ENCODE peak calls at places on chromosomes 7 and 10, in six cellular contexts. H is GM12878, C is K562, J is HepG2, L is GM12892, Y is H1. R is an unnamed sample.
A peak's percentile ranks its signal among the peaks of the same experiment; 100 is the strongest.

GRCh38 chr10:33132626-33133025 is 174.6 kb upstream of the ITGB1 start:
- DNase-seq in L (no peak), Y (no peak), C (no peak), J (no peak), H (no peak), R (no peak)

GRCh38 chr10:131155218-131155902 is 156.2 kb downstream of the TCERG1L start:
- DNase-seq in H (no peak), J (no peak), Y (no peak), C (no peak), L (no peak), R (no peak)

GRCh38 chr10:77564781-77565589 is 72.6 kb downstream of the KCNMA1 start:
- DNase-seq in C (no peak), J (no peak), H (no peak), L (no peak), Y (peak; percentile 77), R (no peak)

GRCh38 chr7:112453505-112454171 is 3.4 kb downstream of the IFRD1 start:
- DNase-seq in L (no peak), C (no peak), Y (no peak), J (no peak), H (no peak), R (no peak)

GRCh38 chr10:10891437-10891836 is 126.2 kb upstream of the CELF2 start:
- DNase-seq in Y (no peak), H (no peak), J (no peak), C (no peak), L (no peak), R (no peak)

GRCh38 chr7:25846722-25847121 is 305.3 kb upstream of the NFE2L3 start:
- DNase-seq in Y (no peak), C (no peak), J (no peak), L (no peak), H (no peak), R (no peak)

GRCh38 chr7:111958889-111959288 is 247.3 kb downstream of the DOCK4 start:
- DNase-seq in H (no peak), J (no peak), Y (no peak), C (no peak), L (no peak), R (no peak)

GRCh38 chr7:87398441-87398840 is 53.0 kb downstream of the CROT start:
- DNase-seq in H (no peak), Y (no peak), C (no peak), J (no peak), L (no peak), R (no peak)

GRCh38 chr7:122199171-122199570 is 55.1 kb upstream of the AASS start:
- DNase-seq in C (no peak), H (no peak), J (no peak), L (no peak), Y (no peak), R (no peak)

GRCh38 chr7:74579800-74580685 is 77.5 kb upstream of the GTF2I start:
- DNase-seq in Y (no peak), H (no peak), C (no peak), L (no peak), J (peak; percentile 94), R (no peak)

GRCh38 chr10:133335238-133336122 is 1.2 kb downstream of the CALY start:
- DNase-seq in J (no peak), C (peak; percentile 64), Y (peak; percentile 83), L (no peak), H (no peak), R (peak; percentile 77)

GRCh38 chr10:121002586-121003205 is 151.5 kb downstream of the WDR11 start:
- DNase-seq in Y (no peak), L (no peak), J (no peak), H (no peak), C (no peak), R (no peak)

GRCh38 chr10:44154956-44155355 is 229.9 kb downstream of the CXCL12 start:
- DNase-seq in C (no peak), Y (no peak), L (no peak), H (no peak), J (no peak), R (no peak)

GRCh38 chr7:2470204-2471021 is 5.8 kb downstream of the GRIFIN start:
- DNase-seq in C (no peak), L (no peak), J (no peak), Y (no peak), H (no peak), R (peak; percentile 22)

GRCh38 chr10:69801434-69802315 is at the start of gene COL13A1:
- DNase-seq in J (no peak), H (no peak), Y (peak; percentile 89), L (no peak), C (peak; percentile 29), R (peak; percentile 28)

GRCh38 chr10:120480065-120480600 is 23.1 kb downstream of the PLPP4 start:
- DNase-seq in L (no peak), Y (peak; percentile 17), C (no peak), H (no peak), J (no peak), R (no peak)

GRCh38 chr10:118041316-118041715 is 5.4 kb downstream of the RAB11FIP2 start:
- DNase-seq in Y (no peak), L (no peak), C (no peak), J (no peak), H (no peak), R (no peak)

GRCh38 chr7:44163591-44163990 is 22.5 kb upstream of the MYL7 start:
- DNase-seq in Y (no peak), L (no peak), H (no peak), J (no peak), C (no peak), R (no peak)

GRCh38 chr10:90884414-90884813 is 12.6 kb downstream of the RPP30 start:
- DNase-seq in L (no peak), J (no peak), C (no peak), Y (no peak), H (no peak), R (no peak)

GRCh38 chr10:88477343-88478085 is 105.6 kb downstream of the RNLS start:
- DNase-seq in C (no peak), Y (no peak), J (no peak), H (no peak), L (no peak), R (no peak)

GRCh38 chr10:100377830-100378229 is 30.8 kb downstream of the SCD start:
- DNase-seq in L (no peak), J (no peak), H (peak; percentile 45), Y (no peak), C (no peak), R (no peak)

GRCh38 chr10:26494018-26494417 is 55.9 kb downstream of the APBB1IP start:
- DNase-seq in J (no peak), C (no peak), H (no peak), L (no peak), Y (no peak), R (no peak)

GRCh38 chr10:43407148-43407575 is 1.8 kb downstream of the HNRNPF start:
- DNase-seq in L (peak; percentile 31), H (no peak), C (peak; percentile 77), J (no peak), Y (no peak), R (no peak)

GRCh38 chr7:18399624-18400235 is 95.8 kb upstream of the HDAC9 start:
- DNase-seq in Y (no peak), L (no peak), C (no peak), H (no peak), J (no peak), R (no peak)

GRCh38 chr10:114332301-114332797 is 72.0 kb downstream of the AFAP1L2 start:
- DNase-seq in J (no peak), H (no peak), L (no peak), C (no peak), Y (no peak), R (no peak)

GRCh38 chr10:99365761-99366160 is 36.6 kb downstream of the CNNM1 start:
- DNase-seq in H (no peak), C (no peak), Y (no peak), J (no peak), L (no peak), R (no peak)

DNA sequence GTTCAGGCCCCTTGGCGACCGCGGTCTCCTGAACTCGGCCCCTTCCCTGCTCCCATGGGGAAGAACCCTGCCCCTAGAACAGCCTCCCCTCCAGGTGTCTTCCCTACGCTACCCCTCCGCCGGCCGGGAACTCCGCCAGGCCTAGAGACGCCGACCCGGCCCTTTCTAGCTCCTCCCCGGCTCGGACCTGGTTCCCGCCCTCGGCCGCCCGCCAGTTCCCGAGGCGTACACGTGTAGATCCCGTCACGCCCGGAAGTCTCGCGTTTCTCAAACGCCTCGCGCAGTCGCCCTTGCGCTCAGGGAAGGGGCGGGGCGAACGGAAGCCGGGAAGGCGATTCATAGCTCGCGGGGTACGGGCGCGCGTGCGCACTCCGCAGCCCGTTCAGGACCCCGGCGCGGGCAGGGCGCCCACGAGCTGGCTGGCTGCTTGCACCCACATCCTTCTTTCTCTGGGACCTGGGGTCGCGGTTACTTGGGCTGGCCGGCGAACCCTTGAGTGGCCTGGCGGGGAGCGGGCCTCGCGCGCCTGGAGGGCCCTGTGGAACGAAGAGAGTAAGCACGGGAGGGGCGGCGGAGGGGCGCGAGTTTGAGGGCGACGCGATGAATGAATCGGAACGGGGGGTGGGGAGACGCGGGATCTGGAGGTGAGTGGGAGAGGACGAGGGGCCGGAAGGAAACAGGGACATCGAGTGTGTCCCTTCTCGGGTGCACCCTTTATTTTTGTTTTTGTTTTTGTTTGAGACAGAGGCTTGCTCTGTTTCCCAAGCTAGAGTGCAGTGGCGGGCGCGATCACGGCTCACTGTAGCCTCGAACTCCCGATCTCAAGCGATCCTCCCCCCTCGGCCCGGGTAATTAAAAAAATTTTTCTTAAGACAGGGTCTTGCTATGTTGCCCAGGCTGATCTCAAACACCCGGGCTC is at the start of gene POP7:
- DNase-seq in C (peak; percentile 97), L (peak; percentile 97), H (peak; percentile 90), Y (peak; percentile 99), J (peak; percentile 94), R (peak; percentile 97)
- TF ChIP-seq POLR2A in C (peak; percentile 96), L (peak; percentile 89), H (peak; percentile 89), Y (peak; percentile 79), J (peak; percentile 89), R (peak; percentile 73)

DNA sequence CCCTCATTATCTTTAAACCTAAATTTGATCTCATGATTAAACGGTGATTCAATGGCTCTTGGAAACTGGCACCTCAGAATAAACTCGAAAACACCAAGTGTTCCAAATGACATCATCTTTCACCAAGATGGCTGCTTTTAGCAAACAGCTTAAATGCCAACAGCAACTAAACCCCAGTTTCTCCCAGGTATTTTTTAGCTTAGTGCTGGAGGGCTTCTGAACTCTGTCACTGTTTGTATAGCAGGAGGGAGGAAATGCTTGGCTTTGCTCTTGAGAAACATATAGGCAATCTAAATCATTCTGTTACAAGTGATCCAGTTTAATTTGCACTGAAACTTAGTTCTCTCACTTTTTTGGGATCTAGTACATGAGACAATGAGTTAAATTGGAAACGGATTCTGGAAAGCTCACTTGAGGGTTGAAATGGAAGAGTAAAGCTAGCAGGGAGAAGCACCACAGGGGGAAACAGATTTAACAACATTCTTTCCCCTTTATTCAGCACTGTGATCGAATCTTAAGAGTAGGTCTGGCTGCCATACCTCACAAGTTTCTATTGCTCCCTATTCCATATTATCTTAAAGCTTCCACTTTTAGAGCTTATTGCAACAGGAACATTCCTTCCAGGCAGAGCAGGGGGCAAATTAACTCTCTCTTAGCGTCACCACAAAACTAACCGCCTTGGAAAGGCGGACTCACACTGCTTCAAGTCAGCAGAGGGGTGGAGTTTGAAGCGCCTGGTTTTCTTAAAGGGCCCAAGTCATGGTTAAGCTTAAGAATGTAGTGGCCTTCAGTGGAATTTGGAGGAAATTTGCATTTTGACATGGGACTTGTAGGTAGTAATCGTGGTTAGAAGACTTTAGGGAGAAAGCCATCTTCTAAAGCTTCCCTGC is 1.8 kb upstream of the CCDC6 start:
- DNase-seq in C (peak; percentile 65), L (no peak), H (no peak), J (no peak), Y (peak; percentile 58), R (no peak)
- TF ChIP-seq TAF1 in C (peak; percentile 82), L (no peak), H (no peak), J (no peak), Y (peak; percentile 76), R (no peak)

GRCh38 chr7:148838905-148839304 is 45.2 kb downstream of the EZH2 start:
- DNase-seq in J (no peak), H (no peak), C (no peak), Y (no peak), L (no peak), R (no peak)
- TF ChIP-seq POLR2AphosphoS5 in J (no peak), H (no peak), C (no peak), Y (no peak), L (no peak), R (no peak)

GRCh38 chr7:90709501-90710465 is 113.7 kb downstream of the CDK14 start:
- DNase-seq in C (no peak), L (no peak), Y (no peak), J (no peak), H (no peak), R (no peak)
- TF ChIP-seq POLR2A in C (no peak), L (no peak), Y (no peak), J (no peak), H (peak; percentile 55), R (peak; percentile 61)

R was measured in GM12891.